ENCODE peak calls at places on chromosomes 16 and 17, in nine cellular contexts. O, R, Z, P, M, L, F, W and U are unnamed samples.

GRCh38 chr16:70298988-70299938 is at the start of gene DDX19B:
- DNase-seq in O (peak; percentile 58), R (peak; percentile 66), Z (peak; percentile 90), P (peak; percentile 51), M (peak; percentile 70), L (no peak), F (peak; percentile 81), W (peak; percentile 76), U (peak; percentile 88)

GRCh38 chr17:58677204-58677880 is 14.5 kb downstream of the TEX14 start:
- DNase-seq in O (no peak), R (peak; percentile 49), Z (no peak), P (no peak), M (peak; percentile 68), L (no peak), F (no peak), W (peak; percentile 29), U (no peak)

GRCh38 chr17:31509095-31509804 is 117.8 kb downstream of the RAB11FIP4 start:
- DNase-seq in O (no peak), R (no peak), Z (no peak), P (no peak), M (no peak), L (no peak), F (no peak), W (no peak), U (no peak)

GRCh38 chr16:53090591-53091507 is 36.1 kb downstream of the CHD9 start:
- DNase-seq in O (peak; percentile 62), R (no peak), Z (peak; percentile 29), P (no peak), M (peak; percentile 100), L (peak; percentile 96), F (peak; percentile 94), W (peak; percentile 43), U (peak; percentile 77)

GRCh38 chr16:88705076-88705684 is 1.0 kb downstream of the RNF166 start:
- DNase-seq in O (no peak), R (no peak), Z (no peak), P (no peak), M (peak; percentile 21), L (no peak), F (no peak), W (no peak), U (no peak)

GRCh38 chr17:11269210-11269609 is 28.2 kb downstream of the SHISA6 start:
- DNase-seq in O (no peak), R (no peak), Z (no peak), P (no peak), M (no peak), L (no peak), F (no peak), W (no peak), U (no peak)

GRCh38 chr17:19904924-19905323 is 37.2 kb upstream of the ULK2 start:
- DNase-seq in O (no peak), R (no peak), Z (no peak), P (no peak), M (peak; percentile 42), L (no peak), F (peak; percentile 25), W (no peak), U (peak; percentile 37)

GRCh38 chr17:47267354-47267828 is 13.8 kb downstream of the ITGB3 start:
- DNase-seq in O (peak; percentile 74), R (peak; percentile 51), Z (no peak), P (no peak), M (peak; percentile 99), L (peak; percentile 59), F (no peak), W (peak; percentile 42), U (no peak)

GRCh38 chr16:84013787-84014569 is 28.6 kb downstream of the SLC38A8 start:
- DNase-seq in O (peak; percentile 98), R (peak; percentile 92), Z (peak; percentile 72), P (peak; percentile 93), M (peak; percentile 58), L (no peak), F (no peak), W (peak; percentile 95), U (peak; percentile 94)

GRCh38 chr17:38536661-38537060 is 69.1 kb downstream of the SRCIN1 start:
- DNase-seq in O (no peak), R (no peak), Z (no peak), P (no peak), M (no peak), L (no peak), F (no peak), W (no peak), U (no peak)

GRCh38 chr17:38898812-38899348 is 26.5 kb upstream of the LASP1NB start:
- DNase-seq in O (no peak), R (no peak), Z (no peak), P (no peak), M (peak; percentile 53), L (no peak), F (peak; percentile 55), W (no peak), U (peak; percentile 74)

GRCh38 chr17:10226930-10227695 is 28.7 kb upstream of the GAS7 start:
- DNase-seq in O (no peak), R (no peak), Z (peak; percentile 65), P (peak; percentile 59), M (peak; percentile 33), L (no peak), F (peak; percentile 45), W (no peak), U (peak; percentile 58)

GRCh38 chr17:27540300-27541105 is 84.3 kb downstream of the KSR1 start:
- DNase-seq in O (peak; percentile 49), R (peak; percentile 21), Z (no peak), P (no peak), M (peak; percentile 97), L (peak; percentile 99), F (peak; percentile 70), W (peak; percentile 35), U (peak; percentile 67)

GRCh38 chr17:74987909-74988711 is 678 bp downstream of the CDR2L start:
- DNase-seq in O (peak; percentile 73), R (peak; percentile 39), Z (peak; percentile 86), P (peak; percentile 78), M (peak; percentile 72), L (peak; percentile 29), F (peak; percentile 93), W (peak; percentile 66), U (peak; percentile 80)

GRCh38 chr16:14353340-14353739 is 276.7 kb downstream of the PARN start:
- DNase-seq in O (no peak), R (no peak), Z (no peak), P (no peak), M (no peak), L (no peak), F (no peak), W (no peak), U (no peak)

GRCh38 chr17:48818361-48818841 is 1.4 kb upstream of the TTLL6 start:
- DNase-seq in O (no peak), R (no peak), Z (peak; percentile 32), P (peak; percentile 41), M (no peak), L (no peak), F (no peak), W (no peak), U (no peak)

GRCh38 chr17:45262516-45263476 is 902 bp upstream of the SPATA32 start:
- DNase-seq in O (no peak), R (peak; percentile 26), Z (no peak), P (no peak), M (peak; percentile 78), L (no peak), F (no peak), W (peak; percentile 56), U (no peak)

GRCh38 chr17:43766413-43767052 is 7.9 kb upstream of the SOST start:
- DNase-seq in O (no peak), R (peak; percentile 25), Z (peak; percentile 74), P (peak; percentile 72), M (peak; percentile 60), L (no peak), F (peak; percentile 56), W (peak; percentile 62), U (peak; percentile 83)

GRCh38 chr17:8518858-8519257 is 83.2 kb downstream of the NDEL1 start:
- DNase-seq in O (no peak), R (no peak), Z (no peak), P (no peak), M (no peak), L (no peak), F (no peak), W (no peak), U (no peak)

DNA sequence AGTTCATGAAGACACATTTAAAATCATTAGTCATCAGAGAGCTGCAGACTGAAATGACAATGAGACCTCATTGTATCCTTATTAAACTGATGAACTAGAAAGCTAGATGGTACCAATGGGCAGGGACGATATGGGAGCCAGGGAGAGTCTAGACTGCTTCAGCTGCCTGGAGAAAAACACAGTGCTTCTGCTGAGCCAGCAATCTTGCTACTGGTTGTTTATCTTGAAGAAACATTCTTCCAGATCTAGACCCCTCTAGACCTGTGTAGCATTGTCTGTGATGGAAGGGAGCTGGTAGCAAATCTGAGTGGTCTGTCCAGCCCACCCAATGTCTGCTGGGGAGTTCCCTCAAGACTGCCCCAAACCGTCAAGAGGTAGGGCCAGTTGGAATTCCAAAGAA is 2.0 kb upstream of the DRC7 start:
- DNase-seq in O (no peak), R (no peak), Z (no peak), P (no peak), M (no peak), L (no peak), F (no peak), W (no peak), U (no peak)
- TF ChIP-seq CTCF in O (no peak), R (no peak), Z (no peak), P (no peak), M (no peak), L (no peak), F (no peak), W (no peak), U (no peak)

DNA sequence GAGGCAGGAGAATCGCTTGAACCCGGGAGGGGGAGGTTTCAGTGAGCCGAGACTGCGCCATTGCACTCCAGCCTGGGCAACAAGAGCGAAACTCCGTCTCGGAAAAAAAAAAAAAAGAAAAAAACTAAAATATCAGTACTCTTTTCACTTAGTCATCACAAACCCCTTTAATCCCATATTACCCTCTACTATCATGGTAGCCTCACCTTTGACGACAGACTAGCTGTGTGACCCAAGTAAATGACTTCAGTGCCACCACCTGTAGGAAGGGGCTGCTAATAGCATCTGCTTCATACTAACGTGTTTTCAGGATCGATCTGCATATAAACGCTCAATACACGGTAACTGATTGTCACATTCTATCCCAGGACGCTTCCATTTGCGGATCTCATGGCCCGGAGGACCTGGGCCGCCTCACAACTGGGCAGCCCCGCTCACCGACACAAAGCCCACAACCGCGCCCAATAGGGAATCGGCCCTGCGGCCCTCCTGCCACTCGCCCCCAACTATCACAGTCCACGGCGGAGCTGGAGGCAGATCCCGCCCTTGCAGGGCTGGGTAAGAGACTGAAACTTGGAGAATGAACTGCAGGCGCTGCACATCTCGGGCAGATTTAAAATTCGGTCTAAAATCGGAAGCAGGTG is 1.1 kb upstream of the ZNF263 start:
- DNase-seq in O (no peak), R (no peak), Z (peak; percentile 88), P (no peak), M (no peak), L (no peak), F (no peak), W (no peak), U (no peak)
- TF ChIP-seq CTCF in O (no peak), R (no peak), Z (peak; percentile 10), P (no peak), M (no peak), L (no peak), F (no peak), W (no peak), U (no peak)

GRCh38 chr16:58638148-58639036 is 8.8 kb upstream of the CNOT1 start:
- DNase-seq in O (peak; percentile 81), R (peak; percentile 85), Z (no peak), P (no peak), M (peak; percentile 90), L (peak; percentile 83), F (peak; percentile 21), W (peak; percentile 90), U (peak; percentile 34)
- TF ChIP-seq CTCF in O (peak; percentile 38), R (peak; percentile 54), Z (peak; percentile 60), P (no peak), M (peak; percentile 53), L (peak; percentile 67), F (peak; percentile 32), W (peak; percentile 56), U (no peak)

GRCh38 chr16:5325932-5326331 is 228.3 kb upstream of the EEF2KMT start:
- DNase-seq in O (no peak), R (no peak), Z (no peak), P (no peak), M (no peak), L (no peak), F (no peak), W (no peak), U (no peak)
- TF ChIP-seq CTCF in O (no peak), R (no peak), Z (no peak), P (no peak), M (no peak), L (no peak), F (no peak), W (no peak), U (no peak)